ENCODE peak calls at places on chromosomes 16 and 17, in eight cellular contexts. R, C, E, W, Y, F, X and N are unnamed samples.

GRCh38 chr16:11614587-11615175 is 28.0 kb upstream of the LITAF start:
- DNase-seq in R (no peak), C (no peak), W (no peak), E (no peak), X (no peak), F (no peak), Y (no peak), N (no peak)

GRCh38 chr17:79556263-79556662 is 54.6 kb downstream of the RBFOX3 start:
- DNase-seq in E (no peak), W (no peak), F (no peak), R (no peak), X (no peak), C (no peak), Y (no peak), N (no peak)

GRCh38 chr16:57957396-57958392 is 13.2 kb downstream of the CNGB1 start:
- DNase-seq in Y (no peak), W (no peak), E (no peak), F (no peak), R (no peak), X (no peak), C (no peak), N (no peak)

GRCh38 chr17:1047177-1047885 is 50.4 kb downstream of the TIMM22 start:
- DNase-seq in E (peak; percentile 70), F (no peak), X (no peak), C (no peak), Y (no peak), R (no peak), W (no peak), N (no peak)

GRCh38 chr17:82941021-82942001 is 101.5 kb upstream of the ZNF750 start:
- DNase-seq in F (no peak), E (peak; percentile 12), X (no peak), Y (no peak), R (no peak), C (no peak), W (no peak), N (peak; percentile 16)

GRCh38 chr17:1422907-1423306 is 22.9 kb upstream of the YWHAE start:
- DNase-seq in C (no peak), W (no peak), E (no peak), X (peak; percentile 92), R (no peak), F (no peak), Y (peak; percentile 86), N (no peak)

GRCh38 chr16:24010440-24011089 is 174.8 kb downstream of the PRKCB start:
- DNase-seq in Y (no peak), W (peak; percentile 61), C (no peak), X (peak; percentile 40), E (peak; percentile 64), R (peak; percentile 92), F (peak; percentile 85), N (peak; percentile 79)

GRCh38 chr17:2049333-2050245 is 5.3 kb upstream of the HIC1 start:
- DNase-seq in X (peak; percentile 71), W (peak; percentile 73), F (peak; percentile 89), C (no peak), Y (no peak), E (peak; percentile 90), R (peak; percentile 81), N (peak; percentile 81)

GRCh38 chr17:9768381-9768934 is 22.9 kb downstream of the DHRS7C start:
- DNase-seq in F (no peak), W (peak; percentile 9), R (no peak), E (no peak), C (no peak), Y (no peak), X (peak; percentile 28), N (no peak)

GRCh38 chr17:21283482-21284318 is 811 bp upstream of the MAP2K3 start:
- DNase-seq in E (no peak), F (peak; percentile 52), C (no peak), W (no peak), R (no peak), Y (no peak), X (no peak), N (no peak)

GRCh38 chr17:50559674-50560184 is 786 bp upstream of the CACNA1G start:
- DNase-seq in R (peak; percentile 32), F (peak; percentile 53), W (peak; percentile 37), C (no peak), Y (peak; percentile 36), X (peak; percentile 61), E (peak; percentile 42), N (peak; percentile 42)

GRCh38 chr16:12409700-12410099 is 394.0 kb downstream of the CPPED1 start:
- DNase-seq in F (no peak), R (no peak), C (no peak), W (no peak), Y (no peak), X (no peak), E (no peak), N (no peak)

GRCh38 chr17:50517504-50518264 is 9.4 kb downstream of the MYCBPAP start:
- DNase-seq in R (no peak), W (no peak), X (no peak), F (no peak), Y (no peak), E (no peak), C (no peak), N (no peak)

GRCh38 chr16:14658063-14658462 is 25.3 kb downstream of the BFAR start:
- DNase-seq in C (no peak), E (no peak), R (no peak), Y (peak; percentile 19), W (no peak), X (no peak), F (no peak), N (no peak)

GRCh38 chr16:10314811-10315210 is 71.0 kb upstream of the ATF7IP2 start:
- DNase-seq in W (no peak), C (no peak), Y (peak; percentile 23), R (no peak), F (no peak), X (peak; percentile 38), E (no peak), N (no peak)

GRCh38 chr17:30336369-30337171 is 2.7 kb upstream of the TMIGD1 start:
- DNase-seq in R (no peak), X (peak; percentile 30), C (no peak), F (peak; percentile 50), W (peak; percentile 37), E (no peak), Y (no peak), N (no peak)

GRCh38 chr17:77140878-77141767 is at the start of gene SEC14L1:
- DNase-seq in C (no peak), F (peak; percentile 49), W (peak; percentile 28), E (peak; percentile 23), X (peak; percentile 19), Y (no peak), R (peak; percentile 52), N (no peak)

GRCh38 chr16:68434654-68435210 is 13.6 kb downstream of the SMPD3 start:
- DNase-seq in Y (no peak), E (no peak), W (no peak), F (peak; percentile 54), C (no peak), R (no peak), X (no peak), N (no peak)

GRCh38 chr16:68432701-68433100 is 15.6 kb downstream of the SMPD3 start:
- DNase-seq in R (no peak), X (no peak), W (no peak), E (no peak), F (no peak), Y (no peak), C (no peak), N (no peak)

GRCh38 chr16:68433316-68433715 is 15.0 kb downstream of the SMPD3 start:
- DNase-seq in X (no peak), F (no peak), E (no peak), C (no peak), R (no peak), W (no peak), Y (no peak), N (no peak)

DNA sequence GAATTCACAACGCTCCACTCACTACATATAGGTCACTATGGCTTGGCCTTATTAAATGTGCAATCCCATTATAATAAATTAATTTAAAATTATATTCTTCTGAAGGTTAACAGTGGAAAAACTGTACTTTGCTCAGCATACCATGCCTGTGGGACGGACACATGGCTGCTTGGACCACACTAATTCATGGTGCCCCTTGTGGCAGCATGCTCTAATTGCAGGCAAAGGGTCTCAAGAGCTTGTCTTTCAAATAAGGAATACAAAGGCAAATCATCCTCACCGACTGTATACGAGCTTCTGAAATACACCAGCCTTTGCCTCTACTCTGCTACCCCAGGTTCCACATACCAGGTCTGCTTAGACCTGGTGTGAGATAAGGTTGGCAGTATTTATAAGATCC is 11.7 kb downstream of the SMPD3 start:
- DNase-seq in E (no peak), W (no peak), Y (no peak), R (no peak), X (no peak), F (no peak), C (no peak), N (no peak)
- TF ChIP-seq CTCF in E (no peak), W (peak; percentile 55), Y (peak; percentile 41), R (peak; percentile 49), X (no peak), F (peak; percentile 7), C (no peak), N (no peak)

DNA sequence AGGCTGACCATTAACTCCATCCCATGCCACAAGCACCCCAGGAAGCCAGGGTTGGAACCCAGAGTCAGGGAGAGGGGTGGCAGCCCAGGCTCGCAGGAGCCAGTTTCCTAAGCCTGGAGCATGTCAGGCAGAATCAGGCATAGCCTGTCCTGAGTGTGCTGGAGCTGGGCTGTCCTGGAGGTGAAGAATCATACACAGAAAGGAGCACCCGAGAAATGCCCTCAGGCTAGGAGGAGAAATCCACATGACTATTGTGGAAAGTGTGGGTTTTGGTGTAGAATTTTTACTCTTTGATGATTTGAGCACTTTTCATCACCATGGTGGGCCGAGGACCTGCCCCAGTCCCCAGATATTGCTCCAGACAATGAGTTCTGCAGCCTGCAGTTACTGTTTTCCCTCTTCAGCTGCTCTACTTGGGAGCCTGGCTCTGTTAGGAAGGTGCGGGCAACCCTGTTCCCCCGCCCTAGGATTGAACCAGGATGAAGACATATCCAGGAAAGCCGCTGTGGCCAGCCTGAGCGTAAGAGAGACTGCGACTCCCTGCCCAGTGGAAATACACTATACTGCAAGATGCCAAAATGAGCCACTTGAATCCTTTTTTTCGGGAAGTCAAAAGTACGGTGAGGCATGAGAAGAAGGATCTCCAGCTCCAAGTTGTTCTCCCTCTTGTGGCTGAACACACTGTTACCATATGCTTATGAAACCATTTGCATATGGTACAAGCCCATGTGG is 29.0 kb upstream of the HEATR6 start:
- DNase-seq in C (no peak), R (no peak), Y (no peak), F (no peak), E (no peak), X (no peak), W (no peak), N (no peak)
- TF ChIP-seq CTCF in C (no peak), R (no peak), Y (no peak), F (no peak), E (no peak), X (no peak), W (peak; percentile 20), N (no peak)

GRCh38 chr16:65202461-65202860 is 80.6 kb upstream of the CDH11 start:
- DNase-seq in R (no peak), Y (peak; percentile 47), C (no peak), W (no peak), F (no peak), E (no peak), X (peak; percentile 31), N (no peak)
- TF ChIP-seq CTCF in R (no peak), Y (no peak), C (no peak), W (no peak), F (no peak), E (no peak), X (no peak), N (no peak)

DNA sequence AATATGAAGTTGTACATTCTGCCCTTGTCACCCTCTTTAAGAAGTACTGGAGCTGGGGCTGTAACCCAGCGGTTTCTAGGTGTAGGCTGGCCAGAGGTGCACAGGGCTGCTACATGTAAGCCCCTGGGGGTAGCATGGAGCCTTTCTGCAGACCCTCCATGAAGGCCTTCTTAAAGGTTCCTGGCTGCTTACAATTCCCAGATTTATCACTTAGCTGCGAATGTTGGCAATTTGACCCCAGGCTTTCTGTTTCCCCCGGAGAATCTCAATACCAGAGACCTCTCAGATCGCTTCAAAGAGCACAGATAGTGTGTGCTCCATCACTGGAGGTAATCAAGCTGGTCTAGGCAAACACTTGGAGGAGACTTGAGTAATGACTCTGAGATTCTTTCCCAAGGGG is 309.4 kb downstream of the CBLN1 start:
- DNase-seq in R (no peak), C (no peak), F (no peak), W (no peak), E (no peak), X (no peak), Y (no peak), N (no peak)
- TF ChIP-seq CTCF in R (no peak), C (no peak), F (no peak), W (no peak), E (no peak), X (no peak), Y (no peak), N (no peak)